ENCODE peak calls at places on chromosomes 7 and 10, in eight cellular contexts. G is HepG2; W is fibroblast of lung; O is cardiac muscle cell; I is lower leg skin; H is PC-3; D is psoas muscle; Q is CD8-positive, alpha-beta T cell. C is an unnamed sample.

GRCh38 chr10:59968705-59969104 is 62.3 kb upstream of the CCDC6 start:
- DNase-seq in D (no peak), G (no peak), O (no peak), I (no peak), H (peak), Q (no peak), W (no peak), C (no peak)

GRCh38 chr10:62373639-62373994 is 552 bp upstream of the ZNF365 start:
- DNase-seq in I (no peak), O (no peak), Q (no peak), H (no peak), G (no peak), D (no peak), W (no peak), C (no peak)

GRCh38 chr7:51430480-51431086 is 114.0 kb upstream of the COBL start:
- DNase-seq in Q (peak), W (peak), H (peak), G (peak), I (no peak), O (peak), D (no peak), C (no peak)

GRCh38 chr7:24757799-24758275 is 573 bp upstream of the GSDME start:
- DNase-seq in O (peak), G (peak), H (peak), D (peak), W (peak), I (no peak), Q (no peak), C (no peak)

GRCh38 chr7:105829681-105830322 is 46.6 kb downstream of the ATXN7L1 start:
- DNase-seq in H (peak), Q (no peak), I (no peak), W (no peak), O (no peak), G (no peak), D (no peak), C (no peak)

GRCh38 chr7:40874756-40875155 is 740.0 kb downstream of the SUGCT start:
- DNase-seq in O (no peak), I (no peak), D (no peak), G (no peak), W (no peak), Q (no peak), H (no peak), C (no peak)

GRCh38 chr7:21746949-21747348 is 198.8 kb downstream of the CDCA7L start:
- DNase-seq in O (no peak), H (no peak), D (no peak), W (no peak), I (no peak), Q (no peak), G (no peak), C (no peak)

GRCh38 chr7:155865830-155866545 is 53.7 kb upstream of the SHH start:
- DNase-seq in W (no peak), Q (peak), O (no peak), H (no peak), I (no peak), D (peak), G (no peak), C (no peak)

GRCh38 chr7:151249732-151250072 is 1.2 kb upstream of the SMARCD3 start:
- DNase-seq in O (peak), H (no peak), Q (no peak), G (no peak), D (peak), I (peak), W (peak), C (no peak)

GRCh38 chr10:59825932-59826331 is 72.7 kb upstream of the MRLN start:
- DNase-seq in W (peak), I (no peak), Q (no peak), H (no peak), G (no peak), D (no peak), O (no peak), C (no peak)

GRCh38 chr7:47153076-47153475 is 428.8 kb downstream of the TNS3 start:
- DNase-seq in D (no peak), H (peak), O (peak), I (peak), Q (no peak), G (peak), W (peak), C (peak)

GRCh38 chr10:68598978-68599753 is 39.0 kb downstream of the TET1 start:
- DNase-seq in Q (no peak), G (peak), W (peak), O (peak), D (peak), I (peak), H (peak), C (peak)

GRCh38 chr7:36272567-36273269 is 116.9 kb upstream of the ANLN start:
- DNase-seq in I (no peak), W (no peak), H (no peak), O (no peak), G (peak), D (no peak), Q (no peak), C (no peak)

GRCh38 chr10:132678436-132679216 is 107.3 kb downstream of the NKX6-2 start:
- DNase-seq in G (no peak), W (no peak), D (peak), H (no peak), Q (no peak), I (no peak), O (no peak), C (no peak)

GRCh38 chr7:73885975-73886798 is 25.2 kb downstream of the TMEM270 start:
- DNase-seq in I (no peak), W (peak), O (peak), H (no peak), Q (no peak), D (peak), G (no peak), C (no peak)

GRCh38 chr10:89662596-89662995 is 17.6 kb upstream of the PANK1 start:
- DNase-seq in I (no peak), H (no peak), W (no peak), G (no peak), D (no peak), Q (no peak), O (no peak), C (no peak)

GRCh38 chr10:66983482-66983818 is 57.6 kb downstream of the LRRTM3 start:
- DNase-seq in D (no peak), H (no peak), I (no peak), Q (no peak), G (no peak), W (no peak), O (no peak), C (no peak)

GRCh38 chr10:94878649-94879048 is 59.8 kb upstream of the CYP2C9 start:
- DNase-seq in O (no peak), D (no peak), H (no peak), I (no peak), G (no peak), Q (no peak), W (no peak), C (no peak)

GRCh38 chr10:119371704-119372663 is 164.6 kb downstream of the GRK5 start:
- DNase-seq in H (no peak), D (no peak), I (no peak), W (no peak), O (no peak), G (no peak), Q (no peak), C (no peak)

GRCh38 chr10:110765513-110766375 is 106.0 kb upstream of the PDCD4 start:
- DNase-seq in H (no peak), W (peak), Q (no peak), G (no peak), O (no peak), I (no peak), D (no peak), C (no peak)

GRCh38 chr7:3897430-3898385 is 596.7 kb downstream of the SDK1 start:
- DNase-seq in H (peak), O (peak), G (peak), I (no peak), W (peak), Q (peak), D (no peak), C (no peak)

GRCh38 chr10:47451998-47452494 is 31.9 kb downstream of the ANXA8 start:
- DNase-seq in I (no peak), Q (no peak), O (no peak), G (no peak), D (no peak), W (no peak), H (no peak), C (no peak)

GRCh38 chr7:48033922-48034321 is 1.4 kb upstream of the C7orf57 start:
- DNase-seq in H (peak), I (no peak), D (no peak), O (no peak), G (no peak), W (no peak), Q (no peak), C (no peak)

GRCh38 chr7:22137466-22137865 is 191.8 kb upstream of the CDCA7L start:
- DNase-seq in H (no peak), O (no peak), I (no peak), G (no peak), Q (no peak), W (peak), D (no peak), C (no peak)

GRCh38 chr10:47095848-47096612 is 184.8 kb downstream of the PTPN20 start:
- DNase-seq in Q (no peak), W (no peak), D (no peak), O (no peak), I (no peak), H (no peak), G (no peak), C (no peak)

GRCh38 chr10:45355494-45355893 is 18.5 kb upstream of the ALOX5 start:
- DNase-seq in W (no peak), D (no peak), Q (no peak), I (no peak), H (no peak), G (no peak), O (no peak), C (no peak)

GRCh38 chr10:129728905-129729540 is 235.1 kb downstream of the EBF3 start:
- DNase-seq in O (no peak), Q (no peak), H (no peak), D (no peak), G (no peak), W (no peak), I (no peak), C (no peak)

GRCh38 chr7:2621948-2622640 is 9.7 kb upstream of the TTYH3 start:
- DNase-seq in G (peak), Q (no peak), O (peak), W (no peak), D (no peak), I (no peak), H (no peak), C (no peak)

GRCh38 chr10:69374242-69374641 is 42.5 kb downstream of the TACR2 start:
- DNase-seq in I (no peak), Q (no peak), O (no peak), D (peak), G (no peak), H (no peak), W (no peak), C (no peak)

GRCh38 chr7:125126376-125126775 is 196.8 kb upstream of the POT1 start:
- DNase-seq in D (no peak), W (peak), G (no peak), H (no peak), I (no peak), O (no peak), Q (no peak), C (no peak)

GRCh38 chr10:35908451-35908850 is 266.4 kb upstream of the FZD8 start:
- DNase-seq in W (peak), Q (no peak), O (no peak), H (no peak), I (no peak), G (no peak), D (no peak), C (no peak)

GRCh38 chr7:129351320-129351719 is 82.9 kb upstream of the STRIP2 start:
- DNase-seq in D (no peak), I (no peak), G (no peak), W (peak), O (no peak), Q (no peak), H (no peak), C (no peak)

GRCh38 chr10:91389636-91390512 is 20.3 kb upstream of the HECTD2 start:
- DNase-seq in O (peak), H (peak), I (no peak), D (no peak), G (peak), Q (no peak), W (peak), C (no peak)

GRCh38 chr7:93574646-93575554 is at the start of gene CALCR:
- DNase-seq in Q (no peak), G (no peak), W (peak), O (peak), D (no peak), I (no peak), H (no peak), C (no peak)

GRCh38 chr10:11863353-11864105 is 40.4 kb downstream of the PROSER2 start:
- DNase-seq in D (no peak), Q (no peak), G (no peak), I (no peak), O (no peak), W (no peak), H (no peak), C (no peak)

GRCh38 chr7:107889992-107890391 is 991 bp upstream of the DLD start:
- DNase-seq in H (no peak), Q (no peak), G (no peak), I (no peak), O (no peak), W (no peak), D (no peak), C (no peak)

GRCh38 chr10:88883443-88883799 is 3.4 kb downstream of the STAMBPL1 start:
- DNase-seq in Q (no peak), D (no peak), O (no peak), H (no peak), W (peak), G (no peak), I (no peak), C (no peak)

GRCh38 chr7:92178928-92179373 is at the start of gene LRRD1:
- DNase-seq in I (peak), H (peak), Q (peak), G (peak), O (peak), D (peak), W (peak), C (peak)

GRCh38 chr10:5609952-5610616 is 56.3 kb downstream of the ASB13 start:
- DNase-seq in Q (no peak), G (no peak), H (peak), I (no peak), O (peak), W (no peak), D (peak), C (no peak)

DNA sequence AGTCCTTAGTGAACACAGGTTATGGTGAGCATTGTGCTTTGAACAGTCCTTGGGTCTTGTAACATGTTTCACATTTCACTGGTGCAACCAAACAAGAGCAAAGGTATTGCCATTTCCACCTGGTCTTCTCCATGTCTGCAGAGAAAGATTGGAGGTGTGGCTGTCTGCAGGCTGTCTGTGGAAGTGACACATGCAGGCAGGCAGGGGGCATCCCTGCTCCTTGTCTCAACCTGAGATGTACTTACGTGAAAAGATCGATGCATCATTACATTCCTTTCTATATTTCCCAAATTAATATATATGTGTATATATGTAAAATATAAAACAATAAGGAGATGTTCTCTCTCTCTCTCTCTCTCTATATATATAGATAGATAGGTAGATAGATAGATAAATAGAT is 54.3 kb downstream of the LRRC18 start:
- DNase-seq in I (peak), O (peak), H (peak), G (peak), D (no peak), W (peak), Q (no peak), C (no peak)
- TF ChIP-seq CTCF in I (no peak), O (no peak), H (peak), G (peak), D (peak), W (no peak), Q (no peak), C (peak)

DNA sequence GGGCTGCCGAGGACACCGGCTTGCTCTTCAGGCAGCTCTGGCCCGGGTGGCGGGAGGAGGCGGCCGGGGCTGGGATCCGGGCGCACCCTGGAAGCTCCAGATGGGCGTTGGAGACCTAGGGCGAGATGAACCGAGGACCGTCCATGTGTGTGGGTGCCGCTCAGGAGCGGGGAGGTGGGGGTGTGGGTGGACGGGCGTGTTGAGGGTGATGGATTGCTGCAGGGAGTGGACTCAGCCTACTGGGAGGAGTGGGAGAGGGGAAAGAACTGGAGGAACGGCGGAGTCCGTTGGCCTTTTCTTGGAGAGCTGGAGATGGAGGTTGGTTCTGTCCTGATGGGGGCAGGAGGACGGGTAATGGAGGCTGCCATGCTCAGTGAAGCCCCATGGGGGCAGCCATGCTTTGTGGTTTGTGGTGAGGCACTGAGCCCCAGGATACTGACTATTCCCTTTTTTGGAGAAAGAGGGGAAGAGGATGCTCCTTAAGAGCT is 27.1 kb downstream of the HIF1AN start:
- DNase-seq in I (no peak), H (no peak), G (peak), D (no peak), W (peak), O (peak), Q (no peak), C (no peak)
- H3K4me3 ChIP-seq in I (no peak), H (no peak), G (no peak), D (no peak), W (no peak), O (no peak), Q (peak), C (no peak)

GRCh38 chr10:71065659-71066058 is 146.7 kb upstream of the UNC5B start:
- DNase-seq in H (no peak), O (no peak), I (no peak), G (no peak), Q (no peak), W (no peak), D (no peak), C (no peak)

GRCh38 chr10:71062156-71062555 is 150.2 kb upstream of the UNC5B start:
- DNase-seq in O (no peak), I (no peak), G (no peak), D (no peak), W (no peak), Q (no peak), H (no peak), C (no peak)

GRCh38 chr10:71066600-71066999 is 145.8 kb upstream of the UNC5B start:
- DNase-seq in Q (no peak), D (no peak), O (no peak), W (no peak), G (no peak), I (no peak), H (no peak), C (no peak)

GRCh38 chr10:71063431-71063830 is 148.9 kb upstream of the UNC5B start:
- DNase-seq in W (no peak), H (no peak), D (no peak), O (no peak), G (no peak), Q (no peak), I (no peak), C (no peak)

GRCh38 chr10:71064413-71065118 is 147.8 kb upstream of the UNC5B start:
- DNase-seq in I (no peak), D (no peak), O (peak), Q (no peak), W (no peak), H (peak), G (peak), C (no peak)
- TF ChIP-seq CTCF in I (no peak), D (no peak), O (peak), Q (no peak), W (no peak), H (peak), G (no peak), C (no peak)

GRCh38 chr7:7972128-7972527 is 3.5 kb downstream of the GLCCI1 start:
- DNase-seq in H (no peak), Q (no peak), G (no peak), O (no peak), W (peak), D (no peak), I (no peak), C (no peak)
- H3K4me3 ChIP-seq in H (peak), Q (peak), G (no peak), O (no peak), W (peak), D (peak), I (no peak), C (peak)

DNA sequence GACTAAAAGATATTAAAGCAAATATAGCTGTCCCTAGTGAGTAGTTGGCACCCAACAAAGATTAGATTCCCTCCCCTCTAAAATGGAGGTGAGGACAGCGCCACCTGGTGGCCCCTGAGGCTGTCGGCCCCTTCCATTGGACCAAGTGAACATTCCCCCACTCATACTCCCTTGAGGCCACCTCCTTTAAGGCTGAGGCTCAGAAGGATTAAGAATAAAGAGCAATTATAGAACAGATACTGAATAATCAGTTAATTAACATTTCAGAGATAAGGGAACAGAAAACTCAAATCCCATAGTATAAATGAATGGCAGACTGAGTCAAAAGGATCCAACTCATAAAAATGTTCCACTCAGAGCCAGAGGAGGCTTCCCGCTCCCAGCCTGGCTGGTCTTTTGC is 130.4 kb upstream of the GHITM start:
- DNase-seq in W (no peak), H (peak), D (no peak), O (peak), I (no peak), G (no peak), Q (no peak), C (no peak)
- TF ChIP-seq CTCF in W (peak), H (peak), D (peak), O (peak), I (no peak), G (peak), Q (peak), C (peak)